ENCODE peak calls at places on chromosomes 5 and 9, in five cellular contexts. E is A549, G is GM23248, W is iris pigment epithelial cell, L is HCEC 1CT. S is an unnamed sample.

GRCh38 chr9:91727316-91727861 is 222.6 kb downstream of the ROR2 start:
- DNase-seq in W (peak; percentile 41), E (peak; percentile 80), G (peak; percentile 72), L (peak; percentile 57), S (peak; percentile 56)

GRCh38 chr5:135657536-135658307 is 78.9 kb upstream of the CXCL14 start:
- DNase-seq in G (no peak), E (no peak), L (no peak), W (no peak), S (no peak)

GRCh38 chr9:136222166-136222895 is 17.4 kb upstream of the LHX3 start:
- DNase-seq in W (no peak), E (no peak), L (no peak), G (no peak), S (no peak)

GRCh38 chr5:179416114-179416730 is 71.0 kb upstream of the ADAMTS2 start:
- DNase-seq in W (no peak), L (no peak), E (no peak), G (no peak), S (no peak)

GRCh38 chr9:73962792-73963191 is 534.3 kb upstream of the RORB start:
- DNase-seq in L (no peak), E (no peak), G (no peak), W (no peak), S (no peak)

GRCh38 chr9:129175825-129176633 is 2.0 kb downstream of the IER5L start:
- DNase-seq in G (peak; percentile 88), E (peak; percentile 89), L (peak; percentile 88), W (peak; percentile 90), S (peak; percentile 88)

GRCh38 chr5:32711693-32712462 is 757 bp downstream of the NPR3 start:
- DNase-seq in L (peak; percentile 25), E (peak; percentile 35), G (peak; percentile 85), W (peak; percentile 45), S (peak; percentile 49)

GRCh38 chr9:128892223-128892892 is 10.4 kb downstream of the LRRC8A start:
- DNase-seq in G (peak; percentile 94), W (peak; percentile 87), L (peak; percentile 77), E (peak; percentile 55), S (peak; percentile 81)

GRCh38 chr5:56299212-56299611 is 66.1 kb upstream of the ANKRD55 start:
- DNase-seq in W (no peak), G (no peak), E (no peak), L (no peak), S (no peak)